ENCODE peak calls at places on chromosomes 13 and 19, in four cellular contexts. E is GM12878, A is K562, Y is HepG2. X is an unnamed sample.

GRCh38 chr13:94674609-94675348 is 37.6 kb downstream of the SOX21 start:
- DNase-seq in A (peak), Y (peak), E (no peak), X (peak)

GRCh38 chr13:70171151-70171550 is 62.9 kb upstream of the KLHL1 start:
- DNase-seq in A (no peak), E (no peak), Y (no peak), X (no peak)

GRCh38 chr13:71998223-71998622 is 131.2 kb upstream of the DACH1 start:
- DNase-seq in Y (no peak), A (no peak), E (no peak), X (no peak)

GRCh38 chr13:48072304-48072703 is 22.6 kb downstream of the MED4 start:
- DNase-seq in E (no peak), A (no peak), Y (no peak), X (no peak)

GRCh38 chr19:5152013-5152763 is 183.3 kb downstream of the KDM4B start:
- DNase-seq in E (no peak), Y (no peak), A (no peak), X (peak)

GRCh38 chr19:46906221-46906620 is 45.4 kb downstream of the ARHGAP35 start:
- DNase-seq in E (no peak), A (no peak), Y (no peak), X (no peak)

GRCh38 chr19:18594824-18595373 is 6.3 kb downstream of the REX1BD start:
- DNase-seq in Y (no peak), E (no peak), A (no peak), X (peak)

GRCh38 chr13:45055198-45055901 is 65.0 kb upstream of the GTF2F2 start:
- DNase-seq in Y (no peak), E (peak), A (no peak), X (no peak)

GRCh38 chr19:38263696-38264485 is 482 bp upstream of the SPINT2 start:
- DNase-seq in E (no peak), Y (peak), A (no peak), X (peak)
- TF ChIP-seq FOXM1 in E (no peak), Y (no peak), A (no peak), X (no peak)

GRCh38 chr13:99005609-99006008 is 27.7 kb upstream of the DOCK9 start:
- DNase-seq in E (no peak), Y (no peak), A (no peak), X (no peak)
- TF ChIP-seq MAX in E (no peak), Y (no peak), A (no peak), X (no peak)

GRCh38 chr13:109314101-109314500 is 472.3 kb downstream of the IRS2 start:
- DNase-seq in Y (no peak), E (no peak), A (no peak), X (no peak)

GRCh38 chr13:109309625-109310363 is 476.6 kb downstream of the IRS2 start:
- DNase-seq in A (no peak), E (no peak), Y (peak), X (no peak)

GRCh38 chr13:109307027-109307426 is 479.4 kb downstream of the IRS2 start:
- DNase-seq in A (no peak), E (no peak), Y (no peak), X (no peak)

GRCh38 chr13:109315481-109315880 is 470.9 kb downstream of the IRS2 start:
- DNase-seq in A (no peak), E (no peak), Y (no peak), X (no peak)

DNA sequence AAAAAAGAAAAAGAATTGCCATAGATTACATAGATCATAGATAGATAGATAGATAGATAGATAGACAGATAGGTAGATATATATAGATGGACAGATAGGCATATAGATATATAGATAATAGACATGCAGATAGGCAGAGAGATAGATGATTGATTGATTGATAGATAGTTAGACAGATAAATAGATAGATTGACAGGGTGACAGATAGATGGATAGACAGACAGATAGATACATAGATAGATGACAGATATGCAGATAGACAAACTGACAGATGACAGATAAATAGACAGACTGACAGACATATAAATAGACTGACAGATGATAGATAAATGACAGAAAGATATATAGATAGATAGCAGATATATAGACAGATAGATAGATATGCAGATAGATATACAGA is 474.0 kb downstream of the IRS2 start:
- DNase-seq in Y (no peak), A (no peak), E (no peak), X (no peak)
- TF ChIP-seq CTCF in Y (no peak), A (no peak), E (no peak), X (no peak)

GRCh38 chr13:43663474-43664090 is 123.2 kb downstream of the ENOX1 start:
- DNase-seq in A (no peak), E (no peak), Y (no peak), X (no peak)
- TF ChIP-seq FOXM1 in A (no peak), E (no peak), Y (no peak), X (no peak)

GRCh38 chr13:20301391-20302071 is 69.4 kb upstream of the GJB6 start:
- DNase-seq in E (no peak), Y (no peak), A (no peak), X (no peak)

GRCh38 chr13:20305587-20305986 is 73.5 kb upstream of the GJB6 start:
- DNase-seq in E (no peak), A (no peak), Y (no peak), X (no peak)

GRCh38 chr13:20311022-20311421 is 78.9 kb upstream of the GJB6 start:
- DNase-seq in A (no peak), E (no peak), Y (no peak), X (no peak)

GRCh38 chr13:20303636-20304035 is 71.5 kb upstream of the GJB6 start:
- DNase-seq in A (no peak), Y (no peak), E (no peak), X (no peak)

DNA sequence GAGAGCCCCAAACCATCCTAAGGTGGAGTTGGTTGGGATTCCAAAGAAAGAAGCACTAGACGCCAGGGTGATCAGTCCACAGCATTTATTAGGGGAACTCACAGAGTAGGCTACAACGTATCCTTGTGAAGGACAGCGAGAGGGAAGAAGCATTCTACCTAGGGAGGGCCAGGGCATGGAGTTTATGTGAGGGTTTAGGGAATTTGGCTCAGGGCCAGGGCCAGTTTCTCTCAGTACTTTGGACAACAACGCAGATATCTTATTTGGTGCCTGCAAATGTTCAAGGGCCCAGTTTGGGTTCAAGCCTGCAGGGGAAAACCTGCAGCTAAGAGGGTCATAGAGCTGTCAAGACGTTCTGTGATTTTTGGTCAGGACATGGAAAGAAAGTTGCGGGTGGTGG is 73.9 kb upstream of the GJB6 start:
- DNase-seq in Y (no peak), A (no peak), E (no peak), X (no peak)
- TF ChIP-seq MAX in Y (no peak), A (no peak), E (no peak), X (no peak)

GRCh38 chr13:74306496-74306895 is 172.3 kb upstream of the KLF12 start:
- DNase-seq in A (no peak), Y (no peak), E (no peak), X (peak)
- TF ChIP-seq CTCF in A (no peak), Y (no peak), E (no peak), X (no peak)

X was measured in SK-N-SH.